ENCODE peak calls at places on chromosomes 13 and 19, in eight cellular contexts. J is H9, W is WTC11, H is sigmoid colon, Z is AG04449, G is ascending aorta, P is suprapubic skin, N is progenitor cell of endocrine pancreas. L is an unnamed sample.

GRCh38 chr13:65292488-65292901 is 1937.6 kb downstream of the PCDH9 start:
- DNase-seq in J (peak), W (no peak), H (no peak), Z (peak), G (no peak), P (no peak), N (no peak), L (peak)

GRCh38 chr19:35790981-35791813 is 15.8 kb downstream of the ARHGAP33 start:
- DNase-seq in J (no peak), W (no peak), H (peak), Z (no peak), G (no peak), P (no peak), N (no peak), L (no peak)

GRCh38 chr13:43516401-43516826 is 270.4 kb downstream of the ENOX1 start:
- DNase-seq in J (no peak), W (no peak), H (peak), Z (peak), G (no peak), P (no peak), N (no peak), L (peak)

GRCh38 chr19:49862411-49863253 is 4.7 kb downstream of the PNKP start:
- DNase-seq in J (peak), W (peak), H (peak), Z (no peak), G (no peak), P (peak), N (no peak), L (no peak)

GRCh38 chr13:95267662-95268369 is 33.4 kb downstream of the ABCC4 start:
- DNase-seq in J (no peak), W (no peak), H (peak), Z (peak), G (no peak), P (no peak), N (no peak), L (peak)

GRCh38 chr13:100650321-100650720 is 24.3 kb downstream of the TMTC4 start:
- DNase-seq in J (no peak), W (no peak), H (no peak), Z (no peak), G (no peak), P (no peak), N (no peak), L (no peak)

GRCh38 chr19:47446534-47447469 is 24.9 kb downstream of the SLC8A2 start:
- DNase-seq in J (peak), W (peak), H (no peak), Z (no peak), G (no peak), P (no peak), N (no peak), L (no peak)

GRCh38 chr13:46334423-46334822 is 52.6 kb downstream of the RUBCNL start:
- DNase-seq in J (no peak), W (no peak), H (no peak), Z (no peak), G (no peak), P (no peak), N (no peak), L (no peak)

GRCh38 chr19:6769006-6769637 is 1.9 kb upstream of the SH2D3A start:
- DNase-seq in J (peak), W (peak), H (no peak), Z (no peak), G (no peak), P (no peak), N (no peak), L (peak)

GRCh38 chr13:102817241-102817640 is 18.3 kb downstream of the BIVM start:
- DNase-seq in J (no peak), W (no peak), H (no peak), Z (no peak), G (no peak), P (no peak), N (no peak), L (no peak)

GRCh38 chr19:4278010-4278409 is 1.1 kb upstream of the SHD start:
- DNase-seq in J (no peak), W (no peak), H (no peak), Z (no peak), G (no peak), P (no peak), N (no peak), L (no peak)

GRCh38 chr13:49315036-49315565 is 67.4 kb downstream of the CDADC1 start:
- DNase-seq in J (no peak), W (no peak), H (no peak), Z (no peak), G (no peak), P (no peak), N (no peak), L (peak)

GRCh38 chr19:6378036-6378435 is 2.3 kb upstream of the PSPN start:
- DNase-seq in J (no peak), W (no peak), H (no peak), Z (peak), G (no peak), P (no peak), N (no peak), L (peak)

GRCh38 chr13:41588899-41589298 is 131.5 kb downstream of the RGCC start:
- DNase-seq in J (no peak), W (no peak), H (no peak), Z (peak), G (no peak), P (no peak), N (no peak), L (peak)

GRCh38 chr13:40064723-40065122 is 409.3 kb downstream of the COG6 start:
- DNase-seq in J (no peak), W (no peak), H (no peak), Z (peak), G (no peak), P (no peak), N (no peak), L (peak)

GRCh38 chr13:97855570-97855970 is 97.9 kb upstream of the IPO5 start:
- DNase-seq in J (peak), W (no peak), H (peak), Z (peak), G (no peak), P (no peak), N (peak), L (peak)

GRCh38 chr19:33813391-33814101 is 16.9 kb downstream of the KCTD15 start:
- DNase-seq in J (no peak), W (no peak), H (peak), Z (no peak), G (no peak), P (peak), N (no peak), L (no peak)

GRCh38 chr19:16599655-16600346 is 27.6 kb upstream of the SLC35E1 start:
- DNase-seq in J (no peak), W (no peak), H (no peak), Z (no peak), G (no peak), P (no peak), N (no peak), L (no peak)

GRCh38 chr13:113853518-113854237 is 10.2 kb downstream of the GAS6 start:
- DNase-seq in J (peak), W (no peak), H (no peak), Z (no peak), G (no peak), P (no peak), N (no peak), L (peak)

GRCh38 chr19:16252459-16253205 is 54.9 kb downstream of the AP1M1 start:
- DNase-seq in J (no peak), W (no peak), H (peak), Z (no peak), G (no peak), P (no peak), N (no peak), L (no peak)

GRCh38 chr13:114126789-114127472 is 5.5 kb downstream of the RASA3 start:
- DNase-seq in J (no peak), W (no peak), H (no peak), Z (no peak), G (no peak), P (no peak), N (no peak), L (no peak)

GRCh38 chr13:111399776-111400505 is 79.5 kb downstream of the TEX29 start:
- DNase-seq in J (peak), W (no peak), H (peak), Z (no peak), G (no peak), P (no peak), N (no peak), L (no peak)

GRCh38 chr19:21358768-21359451 is at the start of gene ZNF738:
- DNase-seq in J (peak), W (peak), H (peak), Z (peak), G (peak), P (peak), N (peak), L (peak)
- TF ChIP-seq CTCF in J (no peak), W (no peak), H (no peak), Z (no peak), G (no peak), P (no peak), N (no peak), L (no peak)

GRCh38 chr13:91305652-91306051 is 41.8 kb upstream of the MIR17HG start:
- DNase-seq in J (no peak), W (no peak), H (no peak), Z (no peak), G (no peak), P (no peak), N (no peak), L (no peak)

GRCh38 chr13:91311491-91311890 is 36.0 kb upstream of the MIR17HG start:
- DNase-seq in J (no peak), W (no peak), H (no peak), Z (no peak), G (no peak), P (no peak), N (no peak), L (no peak)

GRCh38 chr13:91307887-91308286 is 39.6 kb upstream of the MIR17HG start:
- DNase-seq in J (no peak), W (no peak), H (no peak), Z (no peak), G (no peak), P (no peak), N (no peak), L (no peak)

GRCh38 chr13:91304740-91305139 is 42.7 kb upstream of the MIR17HG start:
- DNase-seq in J (no peak), W (no peak), H (no peak), Z (no peak), G (no peak), P (no peak), N (no peak), L (no peak)

DNA sequence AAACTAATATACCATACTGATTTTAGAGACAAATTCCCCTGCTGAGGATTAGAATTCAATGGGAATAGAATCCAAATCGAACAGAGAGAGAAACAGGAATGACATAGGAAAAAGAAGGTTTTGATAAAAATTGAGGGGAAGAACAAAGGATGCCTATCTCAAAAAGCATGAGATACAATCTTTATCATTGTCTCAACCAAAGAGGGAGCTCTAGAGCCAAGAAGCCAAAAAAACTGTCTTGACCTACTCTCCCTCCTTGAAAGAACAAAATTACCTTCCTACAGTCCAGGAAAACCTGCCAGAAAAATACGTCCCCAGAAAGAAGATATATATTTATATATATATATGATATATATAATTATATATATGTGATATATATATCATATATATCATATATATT is 39.2 kb upstream of the MIR17HG start:
- DNase-seq in J (no peak), W (no peak), H (no peak), Z (no peak), G (no peak), P (no peak), N (no peak), L (peak)
- TF ChIP-seq CTCF in J (peak), W (no peak), H (no peak), Z (no peak), G (no peak), P (no peak), N (no peak), L (no peak)

DNA sequence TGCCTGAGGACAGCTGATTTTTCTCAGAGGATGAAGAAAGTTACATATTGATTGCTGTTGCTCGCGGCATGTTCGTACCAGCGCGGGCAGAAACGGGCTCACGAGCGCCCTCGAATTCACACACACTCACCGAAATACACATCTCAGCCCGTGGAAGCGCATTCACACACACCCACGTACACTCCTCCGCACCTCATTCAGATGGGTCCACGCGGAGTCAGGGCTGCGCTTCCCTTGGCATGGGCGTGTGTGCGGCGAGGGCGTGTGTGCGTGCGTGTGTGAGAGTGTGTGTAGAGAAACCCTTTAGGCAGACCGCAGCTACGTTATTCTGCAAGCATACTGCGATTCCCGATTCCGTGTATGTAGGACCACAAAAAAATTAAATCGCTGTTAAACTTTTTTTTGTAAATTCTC is 2.1 kb upstream of the PCDH17 start:
- DNase-seq in J (no peak), W (no peak), H (no peak), Z (no peak), G (no peak), P (no peak), N (no peak), L (no peak)
- TF ChIP-seq CTCF in J (no peak), W (no peak), H (no peak), Z (no peak), G (no peak), P (no peak), N (peak), L (no peak)

GRCh38 chr13:105940882-105941281 is 594.6 kb downstream of the EFNB2 start:
- DNase-seq in J (no peak), W (no peak), H (no peak), Z (no peak), G (no peak), P (no peak), N (no peak), L (no peak)

GRCh38 chr13:105936816-105937215 is 598.6 kb downstream of the EFNB2 start:
- DNase-seq in J (no peak), W (no peak), H (no peak), Z (no peak), G (no peak), P (no peak), N (no peak), L (peak)

DNA sequence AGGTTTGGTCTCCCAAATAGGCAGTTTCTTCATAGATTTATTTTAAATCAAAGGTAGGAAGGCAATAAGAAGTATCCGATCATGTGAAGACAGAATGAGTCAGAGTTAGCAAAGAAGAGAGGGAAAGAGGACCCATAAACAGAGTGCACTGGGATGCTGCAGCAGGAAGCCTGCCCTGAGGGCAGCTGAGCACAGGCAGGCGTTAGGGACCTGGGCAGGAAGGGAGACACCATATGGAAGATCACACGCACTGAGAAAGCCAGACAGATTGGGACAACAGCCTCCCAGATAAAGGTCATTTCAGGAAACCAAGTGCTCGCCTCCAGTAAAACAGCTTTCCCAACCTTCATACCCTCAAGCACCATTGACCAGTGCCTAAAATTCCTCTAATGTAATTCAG is 598.0 kb downstream of the EFNB2 start:
- DNase-seq in J (peak), W (no peak), H (no peak), Z (no peak), G (no peak), P (no peak), N (no peak), L (no peak)
- TF ChIP-seq CTCF in J (no peak), W (no peak), H (no peak), Z (no peak), G (no peak), P (no peak), N (no peak), L (no peak)

DNA sequence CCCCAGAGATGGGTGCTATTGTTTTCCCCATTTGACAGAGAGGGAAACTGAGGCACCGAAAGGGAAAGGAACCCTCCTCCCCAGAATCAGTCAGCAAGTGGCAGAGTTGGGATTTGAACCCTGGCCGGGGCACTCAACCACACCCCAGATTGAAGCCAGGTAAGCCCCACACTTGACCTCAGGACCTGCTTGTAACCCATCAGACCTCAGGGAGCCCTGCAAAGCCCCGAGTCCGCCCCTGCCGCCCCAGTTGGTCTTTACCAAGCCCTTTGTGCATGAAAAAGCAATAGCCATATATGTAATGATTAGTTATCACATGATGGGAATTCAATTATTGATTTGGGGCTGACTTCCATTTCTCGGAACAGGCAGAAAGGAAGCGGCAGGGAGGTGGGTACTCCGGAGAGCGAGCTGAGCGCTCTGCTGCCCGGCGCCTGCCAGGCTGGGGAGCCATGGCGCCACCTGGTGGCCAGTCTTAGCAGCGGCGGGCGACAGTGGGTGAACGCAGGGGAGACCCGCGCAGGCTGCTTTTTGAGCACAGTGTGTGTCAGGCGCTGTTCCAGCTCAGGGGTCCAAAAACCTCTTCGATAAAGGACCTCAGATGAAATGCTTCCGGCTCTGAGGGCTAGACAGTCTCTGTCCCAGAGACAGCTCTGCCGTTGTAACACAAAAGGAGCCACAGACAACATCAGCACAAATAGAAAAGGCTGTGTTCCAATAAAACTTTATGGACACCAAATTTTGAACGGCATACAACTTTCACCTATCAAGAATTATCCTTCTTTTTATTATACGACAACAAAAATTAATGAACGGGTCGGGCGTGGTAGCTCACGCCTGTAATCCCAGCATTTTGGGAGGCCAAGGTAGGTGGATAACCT is 82.9 kb upstream of the CACNA1A start:
- DNase-seq in J (peak), W (peak), H (peak), Z (no peak), G (no peak), P (peak), N (peak), L (peak)
- TF ChIP-seq CTCF in J (peak), W (peak), H (peak), Z (peak), G (peak), P (peak), N (peak), L (peak)

GRCh38 chr13:24313449-24313848 is 4.1 kb downstream of the C1QTNF9 start:
- DNase-seq in J (no peak), W (no peak), H (no peak), Z (no peak), G (no peak), P (no peak), N (no peak), L (no peak)
- TF ChIP-seq CTCF in J (peak), W (no peak), H (no peak), Z (no peak), G (peak), P (no peak), N (peak), L (peak)

DNA sequence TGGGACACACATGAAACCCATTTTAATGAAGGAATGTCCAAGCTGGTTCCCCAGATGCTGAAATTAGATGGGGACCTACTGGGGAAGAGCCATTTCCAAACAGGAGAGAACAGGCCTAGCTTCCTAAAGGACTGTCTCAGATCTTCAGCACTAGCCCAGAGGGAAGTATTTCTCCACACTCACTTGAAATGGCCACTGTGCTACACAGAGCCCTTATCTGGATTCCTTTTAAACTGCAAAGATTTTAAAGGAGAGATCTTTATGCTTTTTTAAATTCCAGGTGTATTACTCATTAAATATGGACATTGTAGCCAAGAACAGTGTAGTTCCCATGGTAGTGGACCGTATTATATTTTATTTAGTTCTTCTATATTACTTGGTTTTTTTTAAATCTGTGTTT is 255.3 kb downstream of the SHISA2 start:
- DNase-seq in J (no peak), W (no peak), H (no peak), Z (no peak), G (no peak), P (no peak), N (no peak), L (peak)
- TF ChIP-seq CTCF in J (no peak), W (no peak), H (no peak), Z (no peak), G (no peak), P (no peak), N (no peak), L (no peak)

GRCh38 chr13:50911051-50911690 is 1.6 kb downstream of the RNASEH2B start:
- DNase-seq in J (no peak), W (no peak), H (no peak), Z (no peak), G (no peak), P (no peak), N (no peak), L (peak)
- TF ChIP-seq CTCF in J (no peak), W (no peak), H (no peak), Z (no peak), G (no peak), P (no peak), N (no peak), L (no peak)